ENCODE peak calls at places on chromosomes 7 and 10, in ten cellular contexts. One of them, this sample, is unnamed.

GRCh38 chr7:51310131-51310583 is 6.5 kb downstream of the COBL start:
- DNase-seq in NB4: no peak
- DNase-seq in adrenal gland: no peak
- DNase-seq in IMR-90: no peak
- DNase-seq in spleen: no peak
- DNase-seq in stomach: no peak
- DNase-seq in esophagus squamous epithelium: no peak
- DNase-seq in prostate gland: no peak
- DNase-seq in HCT116: no peak
- DNase-seq in ovary: no peak
- DNase-seq in this sample: no peak

GRCh38 chr10:82850166-82850565 is 975.2 kb downstream of the NRG3 start:
- DNase-seq in NB4: no peak
- DNase-seq in adrenal gland: no peak
- DNase-seq in IMR-90: no peak
- DNase-seq in spleen: no peak
- DNase-seq in stomach: no peak
- DNase-seq in esophagus squamous epithelium: no peak
- DNase-seq in prostate gland: no peak
- DNase-seq in HCT116: no peak
- DNase-seq in ovary: no peak
- DNase-seq in this sample: no peak

GRCh38 chr10:74018241-74018640 is 20.3 kb downstream of the VCL start:
- DNase-seq in NB4: no peak
- DNase-seq in adrenal gland: no peak
- DNase-seq in IMR-90: no peak
- DNase-seq in spleen: no peak
- DNase-seq in stomach: peak
- DNase-seq in esophagus squamous epithelium: no peak
- DNase-seq in prostate gland: no peak
- DNase-seq in HCT116: no peak
- DNase-seq in ovary: no peak
- DNase-seq in this sample: no peak

GRCh38 chr10:131769691-131770090 is 131.1 kb upstream of the PPP2R2D start:
- DNase-seq in NB4: no peak
- DNase-seq in adrenal gland: no peak
- DNase-seq in IMR-90: no peak
- DNase-seq in spleen: no peak
- DNase-seq in stomach: no peak
- DNase-seq in esophagus squamous epithelium: no peak
- DNase-seq in prostate gland: no peak
- DNase-seq in HCT116: no peak
- DNase-seq in ovary: no peak
- DNase-seq in this sample: no peak

GRCh38 chr10:34711500-34711899 is 103.6 kb downstream of the PARD3 start:
- DNase-seq in NB4: no peak
- DNase-seq in adrenal gland: peak
- DNase-seq in IMR-90: no peak
- DNase-seq in spleen: no peak
- DNase-seq in stomach: no peak
- DNase-seq in esophagus squamous epithelium: no peak
- DNase-seq in prostate gland: no peak
- DNase-seq in HCT116: no peak
- DNase-seq in ovary: no peak
- DNase-seq in this sample: no peak

GRCh38 chr7:92698237-92698841 is 108.1 kb upstream of the FAM133B start:
- DNase-seq in NB4: no peak
- DNase-seq in adrenal gland: peak
- DNase-seq in IMR-90: peak
- DNase-seq in spleen: no peak
- DNase-seq in stomach: peak
- DNase-seq in esophagus squamous epithelium: no peak
- DNase-seq in prostate gland: peak
- DNase-seq in HCT116: peak
- DNase-seq in ovary: no peak
- DNase-seq in this sample: no peak

GRCh38 chr10:26365681-26366327 is 72.3 kb upstream of the APBB1IP start:
- DNase-seq in NB4: no peak
- DNase-seq in adrenal gland: no peak
- DNase-seq in IMR-90: no peak
- DNase-seq in spleen: no peak
- DNase-seq in stomach: no peak
- DNase-seq in esophagus squamous epithelium: no peak
- DNase-seq in prostate gland: no peak
- DNase-seq in HCT116: no peak
- DNase-seq in ovary: no peak
- DNase-seq in this sample: no peak

GRCh38 chr10:83750604-83751003 is 388.7 kb upstream of the GHITM start:
- DNase-seq in NB4: no peak
- DNase-seq in adrenal gland: no peak
- DNase-seq in IMR-90: no peak
- DNase-seq in spleen: no peak
- DNase-seq in stomach: no peak
- DNase-seq in esophagus squamous epithelium: no peak
- DNase-seq in prostate gland: no peak
- DNase-seq in HCT116: no peak
- DNase-seq in ovary: no peak
- DNase-seq in this sample: no peak

GRCh38 chr7:140857048-140857447 is 67.7 kb downstream of the BRAF start:
- DNase-seq in NB4: no peak
- DNase-seq in adrenal gland: no peak
- DNase-seq in IMR-90: peak
- DNase-seq in spleen: no peak
- DNase-seq in stomach: no peak
- DNase-seq in esophagus squamous epithelium: no peak
- DNase-seq in prostate gland: no peak
- DNase-seq in HCT116: no peak
- DNase-seq in ovary: no peak
- DNase-seq in this sample: no peak

GRCh38 chr7:22561356-22561755 is 61.4 kb upstream of the STEAP1B start:
- DNase-seq in NB4: no peak
- DNase-seq in adrenal gland: peak
- DNase-seq in IMR-90: peak
- DNase-seq in spleen: no peak
- DNase-seq in stomach: no peak
- DNase-seq in esophagus squamous epithelium: no peak
- DNase-seq in prostate gland: no peak
- DNase-seq in HCT116: no peak
- DNase-seq in ovary: peak
- DNase-seq in this sample: peak

GRCh38 chr10:96974348-96974747 is 142.2 kb downstream of the LCOR start:
- DNase-seq in NB4: no peak
- DNase-seq in adrenal gland: no peak
- DNase-seq in IMR-90: peak
- DNase-seq in spleen: no peak
- DNase-seq in stomach: no peak
- DNase-seq in esophagus squamous epithelium: no peak
- DNase-seq in prostate gland: no peak
- DNase-seq in HCT116: no peak
- DNase-seq in ovary: no peak
- DNase-seq in this sample: no peak

GRCh38 chr10:102410427-102411073 is 8.0 kb downstream of the PSD start:
- DNase-seq in NB4: no peak
- DNase-seq in adrenal gland: no peak
- DNase-seq in IMR-90: no peak
- DNase-seq in spleen: no peak
- DNase-seq in stomach: no peak
- DNase-seq in esophagus squamous epithelium: no peak
- DNase-seq in prostate gland: no peak
- DNase-seq in HCT116: no peak
- DNase-seq in ovary: peak
- DNase-seq in this sample: no peak
- TF ChIP-seq POLR2A in NB4: no peak
- TF ChIP-seq POLR2A in adrenal gland: no peak
- TF ChIP-seq POLR2A in IMR-90: no peak
- TF ChIP-seq POLR2A in spleen: no peak
- TF ChIP-seq POLR2A in stomach: no peak
- TF ChIP-seq POLR2A in esophagus squamous epithelium: no peak
- TF ChIP-seq POLR2A in prostate gland: no peak
- TF ChIP-seq POLR2A in HCT116: no peak
- TF ChIP-seq POLR2A in ovary: no peak
- TF ChIP-seq POLR2A in this sample: no peak

GRCh38 chr7:129825554-129826267 is 127.0 kb downstream of the UBE2H start:
- DNase-seq in NB4: peak
- DNase-seq in adrenal gland: peak
- DNase-seq in IMR-90: peak
- DNase-seq in spleen: peak
- DNase-seq in stomach: peak
- DNase-seq in esophagus squamous epithelium: peak
- DNase-seq in prostate gland: peak
- DNase-seq in HCT116: peak
- DNase-seq in ovary: peak
- DNase-seq in this sample: peak
- TF ChIP-seq POLR2A in NB4: no peak
- TF ChIP-seq POLR2A in adrenal gland: no peak
- TF ChIP-seq POLR2A in IMR-90: no peak
- TF ChIP-seq POLR2A in spleen: no peak
- TF ChIP-seq POLR2A in stomach: no peak
- TF ChIP-seq POLR2A in esophagus squamous epithelium: no peak
- TF ChIP-seq POLR2A in prostate gland: no peak
- TF ChIP-seq POLR2A in HCT116: peak
- TF ChIP-seq POLR2A in ovary: no peak
- TF ChIP-seq POLR2A in this sample: no peak

GRCh38 chr10:45596556-45596955 is 76.0 kb downstream of the ZFAND4 start:
- DNase-seq in NB4: no peak
- DNase-seq in adrenal gland: no peak
- DNase-seq in IMR-90: no peak
- DNase-seq in spleen: no peak
- DNase-seq in stomach: no peak
- DNase-seq in esophagus squamous epithelium: no peak
- DNase-seq in prostate gland: no peak
- DNase-seq in HCT116: no peak
- DNase-seq in ovary: no peak
- DNase-seq in this sample: no peak

GRCh38 chr10:45593938-45594275 is 78.7 kb downstream of the ZFAND4 start:
- DNase-seq in NB4: no peak
- DNase-seq in adrenal gland: no peak
- DNase-seq in IMR-90: no peak
- DNase-seq in spleen: no peak
- DNase-seq in stomach: no peak
- DNase-seq in esophagus squamous epithelium: no peak
- DNase-seq in prostate gland: no peak
- DNase-seq in HCT116: no peak
- DNase-seq in ovary: no peak
- DNase-seq in this sample: no peak

GRCh38 chr10:45592926-45593325 is 79.6 kb downstream of the ZFAND4 start:
- DNase-seq in NB4: peak
- DNase-seq in adrenal gland: no peak
- DNase-seq in IMR-90: no peak
- DNase-seq in spleen: no peak
- DNase-seq in stomach: no peak
- DNase-seq in esophagus squamous epithelium: no peak
- DNase-seq in prostate gland: no peak
- DNase-seq in HCT116: no peak
- DNase-seq in ovary: no peak
- DNase-seq in this sample: no peak

GRCh38 chr10:45592432-45592831 is 80.1 kb downstream of the ZFAND4 start:
- DNase-seq in NB4: no peak
- DNase-seq in adrenal gland: no peak
- DNase-seq in IMR-90: no peak
- DNase-seq in spleen: no peak
- DNase-seq in stomach: no peak
- DNase-seq in esophagus squamous epithelium: no peak
- DNase-seq in prostate gland: no peak
- DNase-seq in HCT116: no peak
- DNase-seq in ovary: no peak
- DNase-seq in this sample: no peak

DNA sequence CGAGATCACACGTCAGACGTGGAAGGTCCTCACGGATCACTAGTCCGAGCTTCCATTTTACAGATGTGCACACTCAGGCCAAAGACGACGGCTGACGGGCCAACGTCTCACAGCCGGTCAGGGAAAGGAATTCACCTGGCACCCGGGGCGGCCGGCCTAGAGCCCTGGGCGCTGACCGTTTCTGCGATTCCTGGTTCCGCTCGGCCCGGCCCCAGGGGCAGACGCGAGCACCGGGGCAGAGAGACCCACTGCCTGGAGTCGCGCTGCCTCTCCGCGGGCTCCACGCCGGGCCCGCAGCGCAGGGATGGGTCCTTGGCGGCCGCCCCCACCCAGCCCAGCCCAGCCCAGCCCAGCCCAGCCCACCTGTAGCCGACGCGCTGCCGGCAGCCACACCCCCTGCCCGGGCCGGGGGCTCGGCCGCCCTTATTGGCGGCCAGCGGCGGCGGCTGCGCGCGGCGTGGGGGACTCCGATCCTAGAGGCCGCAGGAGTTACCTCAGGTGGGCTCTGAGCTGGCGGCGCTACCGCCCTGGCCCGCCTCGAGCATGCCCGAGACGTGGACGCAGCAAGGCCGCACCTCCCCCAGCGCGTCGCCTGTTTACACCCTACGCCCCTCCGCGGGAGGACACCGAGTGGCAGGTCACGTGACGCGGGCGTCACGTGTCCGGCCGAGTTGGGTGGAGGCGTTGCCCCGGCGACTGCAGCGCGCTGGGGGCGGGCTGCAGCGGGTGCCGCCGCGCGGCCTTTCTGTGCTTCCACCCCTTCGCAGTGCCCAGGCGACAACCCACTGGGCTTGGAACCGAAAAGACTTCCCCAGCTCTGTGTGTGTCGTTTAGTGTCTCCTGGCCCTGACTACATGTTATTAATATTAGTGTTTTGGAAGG is 78.1 kb downstream of the ZFAND4 start:
- DNase-seq in NB4: peak
- DNase-seq in adrenal gland: peak
- DNase-seq in IMR-90: peak
- DNase-seq in spleen: peak
- DNase-seq in stomach: peak
- DNase-seq in esophagus squamous epithelium: peak
- DNase-seq in prostate gland: peak
- DNase-seq in HCT116: peak
- DNase-seq in ovary: peak
- DNase-seq in this sample: peak
- TF ChIP-seq POLR2A in NB4: peak
- TF ChIP-seq POLR2A in adrenal gland: peak
- TF ChIP-seq POLR2A in IMR-90: no peak
- TF ChIP-seq POLR2A in spleen: peak
- TF ChIP-seq POLR2A in stomach: no peak
- TF ChIP-seq POLR2A in esophagus squamous epithelium: peak
- TF ChIP-seq POLR2A in prostate gland: peak
- TF ChIP-seq POLR2A in HCT116: no peak
- TF ChIP-seq POLR2A in ovary: peak
- TF ChIP-seq POLR2A in this sample: no peak

DNA sequence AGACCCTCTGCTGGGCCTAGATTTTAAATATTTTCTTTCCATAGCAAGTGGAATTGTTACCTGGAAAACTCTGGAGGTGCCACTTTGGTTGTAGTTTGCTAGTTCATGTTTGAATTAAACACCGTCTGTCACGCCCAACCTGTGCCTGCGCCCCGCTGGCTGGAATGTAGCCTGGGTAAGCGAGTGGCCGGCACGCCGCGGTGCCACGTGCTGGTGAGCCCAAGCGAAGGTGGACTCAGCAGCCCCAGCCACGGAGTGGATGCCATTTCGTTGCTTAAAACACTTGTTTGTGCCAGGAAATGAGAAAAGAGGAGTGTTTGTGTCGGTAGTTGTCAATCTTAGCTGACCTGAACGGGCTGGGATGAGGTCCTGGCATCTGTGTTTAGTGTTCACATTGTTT is 2.7 kb downstream of the GET4 start:
- DNase-seq in NB4: no peak
- DNase-seq in adrenal gland: peak
- DNase-seq in IMR-90: no peak
- DNase-seq in spleen: peak
- DNase-seq in stomach: peak
- DNase-seq in esophagus squamous epithelium: no peak
- DNase-seq in prostate gland: no peak
- DNase-seq in HCT116: no peak
- DNase-seq in ovary: no peak
- DNase-seq in this sample: no peak
- TF ChIP-seq POLR2A in NB4: no peak
- TF ChIP-seq POLR2A in adrenal gland: no peak
- TF ChIP-seq POLR2A in IMR-90: no peak
- TF ChIP-seq POLR2A in spleen: no peak
- TF ChIP-seq POLR2A in stomach: no peak
- TF ChIP-seq POLR2A in esophagus squamous epithelium: no peak
- TF ChIP-seq POLR2A in prostate gland: no peak
- TF ChIP-seq POLR2A in HCT116: no peak
- TF ChIP-seq POLR2A in ovary: no peak
- TF ChIP-seq POLR2A in this sample: no peak